ENCODE peak calls at places on chromosomes 1 and 21, in eight cellular contexts. One of them, this sample, is unnamed.

GRCh38 chr1:154327466-154328317 is 2.4 kb downstream of the ATP8B2 start:
- DNase-seq in psoas muscle: no peak
- DNase-seq in spleen: no peak
- DNase-seq in ovary: peak; percentile 49
- DNase-seq in prostate gland: no peak
- DNase-seq in neural progenitor cell: no peak
- DNase-seq in tibial artery: no peak
- DNase-seq in lung: peak; percentile 32
- DNase-seq in this sample: no peak

GRCh38 chr1:25131794-25132193 is 100.5 kb downstream of the SYF2 start:
- DNase-seq in psoas muscle: no peak
- DNase-seq in spleen: no peak
- DNase-seq in ovary: no peak
- DNase-seq in prostate gland: no peak
- DNase-seq in neural progenitor cell: no peak
- DNase-seq in tibial artery: no peak
- DNase-seq in lung: no peak
- DNase-seq in this sample: peak; percentile 21

GRCh38 chr21:45642122-45642813 is 1.3 kb upstream of the PCBP3 start:
- DNase-seq in psoas muscle: no peak
- DNase-seq in spleen: peak; percentile 92
- DNase-seq in ovary: no peak
- DNase-seq in prostate gland: no peak
- DNase-seq in neural progenitor cell: peak; percentile 66
- DNase-seq in tibial artery: no peak
- DNase-seq in lung: no peak
- DNase-seq in this sample: no peak

GRCh38 chr1:165773324-165773965 is 4.8 kb upstream of the TMCO1 start:
- DNase-seq in psoas muscle: no peak
- DNase-seq in spleen: no peak
- DNase-seq in ovary: no peak
- DNase-seq in prostate gland: no peak
- DNase-seq in neural progenitor cell: no peak
- DNase-seq in tibial artery: no peak
- DNase-seq in lung: no peak
- DNase-seq in this sample: peak; percentile 56

GRCh38 chr1:207316622-207317510 is 4.6 kb upstream of the CD55 start:
- DNase-seq in psoas muscle: no peak
- DNase-seq in spleen: no peak
- DNase-seq in ovary: peak; percentile 30
- DNase-seq in prostate gland: peak; percentile 93
- DNase-seq in neural progenitor cell: no peak
- DNase-seq in tibial artery: peak; percentile 45
- DNase-seq in lung: peak; percentile 83
- DNase-seq in this sample: no peak

GRCh38 chr1:16628361-16629111 is 15.2 kb upstream of the NBPF1 start:
- DNase-seq in psoas muscle: peak; percentile 62
- DNase-seq in spleen: peak; percentile 83
- DNase-seq in ovary: no peak
- DNase-seq in prostate gland: no peak
- DNase-seq in neural progenitor cell: no peak
- DNase-seq in tibial artery: peak; percentile 12
- DNase-seq in lung: no peak
- DNase-seq in this sample: peak; percentile 37

GRCh38 chr1:60848583-60849188 is 233.7 kb upstream of the NFIA start:
- DNase-seq in psoas muscle: no peak
- DNase-seq in spleen: no peak
- DNase-seq in ovary: no peak
- DNase-seq in prostate gland: no peak
- DNase-seq in neural progenitor cell: peak; percentile 58
- DNase-seq in tibial artery: no peak
- DNase-seq in lung: no peak
- DNase-seq in this sample: no peak

GRCh38 chr1:27621067-27621920 is 13.7 kb downstream of the FGR start:
- DNase-seq in psoas muscle: no peak
- DNase-seq in spleen: no peak
- DNase-seq in ovary: no peak
- DNase-seq in prostate gland: no peak
- DNase-seq in neural progenitor cell: no peak
- DNase-seq in tibial artery: no peak
- DNase-seq in lung: no peak
- DNase-seq in this sample: peak; percentile 80

GRCh38 chr1:159532922-159533321 is 2.9 kb downstream of the OR10J5 start:
- DNase-seq in psoas muscle: no peak
- DNase-seq in spleen: no peak
- DNase-seq in ovary: no peak
- DNase-seq in prostate gland: no peak
- DNase-seq in neural progenitor cell: no peak
- DNase-seq in tibial artery: no peak
- DNase-seq in lung: no peak
- DNase-seq in this sample: no peak

GRCh38 chr1:43953361-43953760 is 6.6 kb downstream of the IPO13 start:
- DNase-seq in psoas muscle: no peak
- DNase-seq in spleen: no peak
- DNase-seq in ovary: no peak
- DNase-seq in prostate gland: no peak
- DNase-seq in neural progenitor cell: no peak
- DNase-seq in tibial artery: no peak
- DNase-seq in lung: no peak
- DNase-seq in this sample: no peak

GRCh38 chr1:226974544-226975258 is 34.6 kb downstream of the COQ8A start:
- DNase-seq in psoas muscle: peak; percentile 86
- DNase-seq in spleen: no peak
- DNase-seq in ovary: peak; percentile 54
- DNase-seq in prostate gland: no peak
- DNase-seq in neural progenitor cell: no peak
- DNase-seq in tibial artery: peak; percentile 76
- DNase-seq in lung: no peak
- DNase-seq in this sample: peak; percentile 72

GRCh38 chr1:6801998-6802397 is 16.7 kb downstream of the CAMTA1 start:
- DNase-seq in psoas muscle: no peak
- DNase-seq in spleen: no peak
- DNase-seq in ovary: no peak
- DNase-seq in prostate gland: no peak
- DNase-seq in neural progenitor cell: no peak
- DNase-seq in tibial artery: no peak
- DNase-seq in lung: no peak
- DNase-seq in this sample: no peak

GRCh38 chr1:246679211-246680177 is 44.7 kb upstream of the SCCPDH start:
- DNase-seq in psoas muscle: peak; percentile 46
- DNase-seq in spleen: no peak
- DNase-seq in ovary: no peak
- DNase-seq in prostate gland: no peak
- DNase-seq in neural progenitor cell: no peak
- DNase-seq in tibial artery: no peak
- DNase-seq in lung: no peak
- DNase-seq in this sample: no peak

GRCh38 chr1:14443164-14443787 is 155.2 kb upstream of the KAZN start:
- DNase-seq in psoas muscle: no peak
- DNase-seq in spleen: no peak
- DNase-seq in ovary: no peak
- DNase-seq in prostate gland: no peak
- DNase-seq in neural progenitor cell: peak; percentile 7
- DNase-seq in tibial artery: no peak
- DNase-seq in lung: no peak
- DNase-seq in this sample: no peak

GRCh38 chr1:197284325-197284724 is 16.3 kb downstream of the CRB1 start:
- DNase-seq in psoas muscle: no peak
- DNase-seq in spleen: no peak
- DNase-seq in ovary: no peak
- DNase-seq in prostate gland: no peak
- DNase-seq in neural progenitor cell: no peak
- DNase-seq in tibial artery: no peak
- DNase-seq in lung: no peak
- DNase-seq in this sample: no peak

DNA sequence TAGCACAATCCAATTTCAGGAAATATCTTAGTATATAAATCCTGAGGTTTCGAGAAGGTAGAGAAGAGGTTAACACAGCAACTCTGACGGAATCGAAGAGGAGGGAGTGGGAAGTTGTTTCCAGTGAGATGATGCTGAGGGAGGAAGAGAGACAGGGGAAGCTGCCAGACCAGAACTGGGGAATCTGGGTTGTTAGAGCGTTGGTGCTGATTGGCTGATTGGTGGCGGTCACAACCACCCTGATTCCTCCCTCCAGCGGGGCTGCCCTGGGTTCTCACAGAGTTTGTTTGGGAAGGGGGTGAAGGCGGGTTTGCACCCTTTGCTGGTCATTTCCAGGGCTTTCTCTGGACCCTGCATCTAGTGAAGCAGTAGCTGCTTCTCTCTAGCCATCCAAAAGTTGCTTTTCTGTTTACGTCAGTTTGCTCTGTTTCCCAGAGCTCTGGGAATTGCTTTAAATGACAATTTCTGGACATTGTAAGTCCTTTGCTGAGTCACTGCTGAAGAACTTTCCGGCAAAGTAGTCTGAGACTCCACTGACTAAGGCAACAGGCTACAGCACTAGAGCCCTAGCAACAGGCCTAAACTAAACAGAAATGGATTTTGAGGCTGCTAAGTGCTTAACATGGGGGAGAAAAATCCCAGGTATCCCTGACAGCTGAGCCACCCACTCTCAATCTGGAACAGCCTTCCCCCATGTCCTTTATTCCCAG is 90.1 kb downstream of the TENT5C start:
- DNase-seq in psoas muscle: no peak
- DNase-seq in spleen: no peak
- DNase-seq in ovary: peak; percentile 28
- DNase-seq in prostate gland: no peak
- DNase-seq in neural progenitor cell: no peak
- DNase-seq in tibial artery: no peak
- DNase-seq in lung: no peak
- DNase-seq in this sample: no peak
- H3K4me3 ChIP-seq in psoas muscle: no peak overlapping the region
- H3K4me3 ChIP-seq in spleen: no peak overlapping the region
- H3K4me3 ChIP-seq in ovary: no peak overlapping the region
- H3K4me3 ChIP-seq in prostate gland: no peak overlapping the region
- H3K4me3 ChIP-seq in neural progenitor cell: no peak overlapping the region
- H3K4me3 ChIP-seq in tibial artery: peak overlapping the region; percentile 53
- H3K4me3 ChIP-seq in lung: no peak overlapping the region
- H3K4me3 ChIP-seq in this sample: no peak overlapping the region

GRCh38 chr1:184892116-184892515 is 82.2 kb downstream of the NIBAN1 start:
- DNase-seq in psoas muscle: no peak
- DNase-seq in spleen: no peak
- DNase-seq in ovary: no peak
- DNase-seq in prostate gland: no peak
- DNase-seq in neural progenitor cell: no peak
- DNase-seq in tibial artery: no peak
- DNase-seq in lung: no peak
- DNase-seq in this sample: no peak
- H3K4me1 ChIP-seq in psoas muscle: peaks cover 50% of the 10 kb centered on the region
- H3K4me1 ChIP-seq in spleen: peaks cover 13% of the 10 kb centered on the region
- H3K4me1 ChIP-seq in ovary: no peaks in the 10 kb centered on the region
- H3K4me1 ChIP-seq in prostate gland: no peaks in the 10 kb centered on the region
- H3K4me1 ChIP-seq in neural progenitor cell: no peaks in the 10 kb centered on the region
- H3K4me1 ChIP-seq in tibial artery: peaks cover 36% of the 10 kb centered on the region
- H3K4me1 ChIP-seq in lung: peaks cover 32% of the 10 kb centered on the region
- H3K4me1 ChIP-seq in this sample: peaks cover 41% of the 10 kb centered on the region

DNA sequence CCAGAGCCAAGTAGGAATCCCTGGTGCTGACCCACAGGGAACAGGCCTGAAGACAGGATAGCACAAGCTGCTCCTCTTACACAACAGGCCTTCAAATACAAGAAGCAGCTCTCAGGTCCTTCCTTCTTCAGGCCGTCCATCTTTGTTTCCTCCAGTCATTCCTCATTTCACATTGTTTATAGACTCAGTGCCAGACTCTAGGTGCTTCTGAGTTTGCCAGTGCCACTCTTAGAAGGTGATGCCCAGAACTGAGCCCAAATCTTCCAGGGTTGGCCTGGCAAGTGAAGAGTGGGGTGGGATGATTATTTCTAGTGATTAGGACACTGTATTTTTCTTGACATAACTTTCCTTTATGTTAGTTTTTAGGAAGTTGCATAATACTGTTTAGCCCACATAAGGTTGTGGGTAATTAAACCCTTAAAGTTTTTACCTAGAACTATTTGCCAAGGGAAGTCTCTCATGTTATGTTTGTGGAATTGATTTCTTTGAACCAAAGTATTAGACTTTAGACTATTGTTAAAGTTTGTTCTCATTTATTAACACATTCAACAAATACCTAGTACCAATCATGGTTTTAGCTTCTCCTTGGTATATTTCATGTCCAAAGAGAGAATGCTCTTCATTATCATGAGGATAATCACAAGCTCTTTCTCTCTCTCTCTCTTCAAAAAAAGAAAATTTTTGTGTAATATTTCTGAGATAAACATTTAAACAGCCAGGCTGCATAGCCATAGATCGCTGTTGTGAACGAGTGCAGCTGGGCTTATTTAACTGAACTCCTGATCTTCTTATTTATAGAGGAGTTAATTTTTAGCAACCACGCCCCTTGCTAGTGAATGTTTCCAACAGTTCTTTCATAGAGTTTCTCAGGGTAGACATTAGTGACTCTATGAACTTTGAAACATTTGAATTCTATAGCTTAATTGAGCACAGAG is 47.7 kb downstream of the PGM1 start:
- DNase-seq in psoas muscle: no peak
- DNase-seq in spleen: no peak
- DNase-seq in ovary: no peak
- DNase-seq in prostate gland: no peak
- DNase-seq in neural progenitor cell: no peak
- DNase-seq in tibial artery: no peak
- DNase-seq in lung: no peak
- DNase-seq in this sample: no peak
- H3K27ac ChIP-seq in psoas muscle: peak overlapping the region; percentile 89
- H3K27ac ChIP-seq in spleen: peak overlapping the region; percentile 56
- H3K27ac ChIP-seq in ovary: no peak overlapping the region
- H3K27ac ChIP-seq in prostate gland: no peak overlapping the region
- H3K27ac ChIP-seq in neural progenitor cell: no peak overlapping the region
- H3K27ac ChIP-seq in tibial artery: no peak overlapping the region
- H3K27ac ChIP-seq in lung: no peak overlapping the region
- H3K27ac ChIP-seq in this sample: no peak overlapping the region

GRCh38 chr1:20215716-20216115 is 29.4 kb upstream of the PLA2G2C start:
- DNase-seq in psoas muscle: no peak
- DNase-seq in spleen: no peak
- DNase-seq in ovary: no peak
- DNase-seq in prostate gland: no peak
- DNase-seq in neural progenitor cell: no peak
- DNase-seq in tibial artery: no peak
- DNase-seq in lung: no peak
- DNase-seq in this sample: no peak

GRCh38 chr1:20210736-20211405 is 24.6 kb upstream of the PLA2G2C start:
- DNase-seq in psoas muscle: no peak
- DNase-seq in spleen: no peak
- DNase-seq in ovary: peak; percentile 80
- DNase-seq in prostate gland: no peak
- DNase-seq in neural progenitor cell: no peak
- DNase-seq in tibial artery: no peak
- DNase-seq in lung: no peak
- DNase-seq in this sample: peak; percentile 94

GRCh38 chr1:20211511-20211931 is 25.2 kb upstream of the PLA2G2C start:
- DNase-seq in psoas muscle: no peak
- DNase-seq in spleen: no peak
- DNase-seq in ovary: peak; percentile 54
- DNase-seq in prostate gland: no peak
- DNase-seq in neural progenitor cell: no peak
- DNase-seq in tibial artery: no peak
- DNase-seq in lung: no peak
- DNase-seq in this sample: peak; percentile 73

GRCh38 chr1:20212099-20212684 is 25.9 kb upstream of the PLA2G2C start:
- DNase-seq in psoas muscle: no peak
- DNase-seq in spleen: no peak
- DNase-seq in ovary: no peak
- DNase-seq in prostate gland: no peak
- DNase-seq in neural progenitor cell: no peak
- DNase-seq in tibial artery: no peak
- DNase-seq in lung: no peak
- DNase-seq in this sample: no peak

GRCh38 chr1:20212685-20213331 is 26.5 kb upstream of the PLA2G2C start:
- DNase-seq in psoas muscle: peak; percentile 81
- DNase-seq in spleen: peak; percentile 88
- DNase-seq in ovary: peak; percentile 62
- DNase-seq in prostate gland: peak; percentile 57
- DNase-seq in neural progenitor cell: peak; percentile 92
- DNase-seq in tibial artery: peak; percentile 34
- DNase-seq in lung: peak; percentile 61
- DNase-seq in this sample: peak; percentile 80
- H3K4me3 ChIP-seq in psoas muscle: peak overlapping the region; percentile 32
- H3K4me3 ChIP-seq in spleen: no peak overlapping the region
- H3K4me3 ChIP-seq in ovary: no peak overlapping the region
- H3K4me3 ChIP-seq in prostate gland: no peak overlapping the region
- H3K4me3 ChIP-seq in neural progenitor cell: no peak overlapping the region
- H3K4me3 ChIP-seq in tibial artery: no peak overlapping the region
- H3K4me3 ChIP-seq in lung: no peak overlapping the region
- H3K4me3 ChIP-seq in this sample: no peak overlapping the region